ENCODE peak calls at places on chromosomes 16 and 17, in six cellular contexts. Z is progenitor cell of endocrine pancreas, R is esophagus squamous epithelium, W is IMR-90, H is left ventricle myocardium inferior, K is coronary artery. S is an unnamed sample.

GRCh38 chr16:19528666-19529065 is 4.9 kb downstream of the CCP110 start:
- DNase-seq in Z (no peak), R (no peak), W (no peak), H (no peak), K (no peak), S (no peak)

GRCh38 chr16:4086153-4086552 is 30.1 kb downstream of the ADCY9 start:
- DNase-seq in Z (no peak), R (no peak), W (no peak), H (peak), K (peak), S (no peak)

GRCh38 chr17:80279895-80280294 is 19.2 kb downstream of the RNF213 start:
- DNase-seq in Z (no peak), R (no peak), W (peak), H (peak), K (no peak), S (no peak)

GRCh38 chr17:74210191-74211140 is 2.9 kb upstream of the TTYH2 start:
- DNase-seq in Z (peak), R (no peak), W (peak), H (peak), K (no peak), S (peak)

GRCh38 chr16:57341062-57341440 is 17.5 kb upstream of the CCL22 start:
- DNase-seq in Z (no peak), R (no peak), W (no peak), H (no peak), K (no peak), S (no peak)

GRCh38 chr17:57604771-57605733 is 140.0 kb downstream of the CCDC182 start:
- DNase-seq in Z (no peak), R (no peak), W (peak), H (peak), K (no peak), S (no peak)

GRCh38 chr17:13638855-13639458 is 37.2 kb upstream of the HS3ST3A1 start:
- DNase-seq in Z (no peak), R (no peak), W (peak), H (no peak), K (no peak), S (no peak)

GRCh38 chr16:72313903-72314302 is 141.9 kb upstream of the PMFBP1 start:
- DNase-seq in Z (no peak), R (no peak), W (no peak), H (no peak), K (no peak), S (no peak)

GRCh38 chr17:29633886-29634285 is 11.2 kb upstream of the CORO6 start:
- DNase-seq in Z (no peak), R (no peak), W (no peak), H (no peak), K (no peak), S (no peak)

GRCh38 chr16:2969545-2970521 is 685 bp downstream of the PAQR4 start:
- DNase-seq in Z (peak), R (no peak), W (peak), H (peak), K (no peak), S (peak)
- TF ChIP-seq CTCF in Z (peak), R (peak), W (peak), H (peak), K (no peak), S (peak)

DNA sequence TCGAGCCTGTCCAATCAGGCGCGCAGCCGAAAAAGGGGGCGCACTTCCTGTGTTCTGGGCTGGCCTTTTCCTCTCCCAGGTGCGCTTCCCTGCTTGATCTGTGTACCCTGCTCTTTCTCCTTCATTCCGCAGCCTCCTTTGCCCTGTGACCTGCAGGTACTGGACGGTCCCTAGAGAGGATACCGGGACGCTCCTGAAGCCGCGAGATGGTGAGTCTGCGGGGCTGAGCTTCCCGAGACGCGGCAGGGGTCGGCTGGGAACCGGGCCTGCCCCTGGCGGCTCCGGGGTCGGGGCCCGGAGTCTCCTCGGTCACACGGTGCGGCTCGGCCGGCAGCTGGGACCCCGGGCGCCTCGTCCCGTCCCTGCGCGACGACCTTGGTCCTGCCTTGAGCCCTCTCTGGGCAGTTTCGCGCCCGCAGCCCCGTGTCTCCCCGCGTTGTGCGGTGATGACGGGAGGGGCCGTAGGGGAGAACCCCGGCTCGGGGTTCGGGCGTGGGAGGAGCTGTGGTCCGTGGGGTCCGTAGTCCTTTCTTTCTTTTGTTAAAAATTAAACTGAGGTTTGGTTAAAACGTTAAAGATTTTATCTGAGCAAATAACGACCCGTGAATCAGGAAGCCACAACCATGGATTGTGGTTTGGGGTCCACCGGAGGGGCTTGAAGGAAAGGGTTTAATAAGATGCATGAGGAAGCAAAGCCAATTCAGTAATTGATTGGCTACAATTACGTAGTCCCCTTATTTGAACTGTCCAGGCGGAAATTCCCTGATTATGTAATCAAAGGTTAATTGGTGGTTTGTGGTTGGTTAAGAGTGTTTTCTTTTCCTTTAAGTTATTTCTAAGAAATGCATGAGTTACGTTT is 172.8 kb upstream of the ZNF267 start:
- DNase-seq in Z (peak), R (peak), W (peak), H (peak), K (no peak), S (peak)
- TF ChIP-seq CTCF in Z (peak), R (no peak), W (peak), H (peak), K (no peak), S (no peak)

DNA sequence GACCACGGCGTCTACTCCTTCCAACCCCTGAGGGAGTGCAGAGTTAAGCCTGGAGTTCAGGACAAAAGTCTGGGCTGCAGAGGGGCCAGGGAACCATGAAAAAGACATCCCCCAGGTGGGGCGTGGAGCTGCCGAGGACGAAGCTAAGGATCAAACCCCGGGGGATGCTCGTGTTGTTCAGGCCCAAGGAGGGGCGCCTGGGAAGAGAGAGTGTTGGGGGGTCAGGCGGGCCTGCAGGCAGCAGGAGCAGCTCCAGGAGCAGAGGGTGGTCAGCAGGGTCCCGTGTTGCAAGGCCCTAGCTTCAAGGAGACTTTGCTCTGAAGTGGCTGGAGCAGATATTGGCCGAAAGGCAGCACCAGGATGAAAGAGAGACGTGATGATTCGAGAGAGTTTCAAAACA is 26.7 kb downstream of the NECAB2 start:
- DNase-seq in Z (no peak), R (no peak), W (peak), H (no peak), K (no peak), S (no peak)
- TF ChIP-seq CTCF in Z (no peak), R (no peak), W (no peak), H (no peak), K (no peak), S (no peak)

DNA sequence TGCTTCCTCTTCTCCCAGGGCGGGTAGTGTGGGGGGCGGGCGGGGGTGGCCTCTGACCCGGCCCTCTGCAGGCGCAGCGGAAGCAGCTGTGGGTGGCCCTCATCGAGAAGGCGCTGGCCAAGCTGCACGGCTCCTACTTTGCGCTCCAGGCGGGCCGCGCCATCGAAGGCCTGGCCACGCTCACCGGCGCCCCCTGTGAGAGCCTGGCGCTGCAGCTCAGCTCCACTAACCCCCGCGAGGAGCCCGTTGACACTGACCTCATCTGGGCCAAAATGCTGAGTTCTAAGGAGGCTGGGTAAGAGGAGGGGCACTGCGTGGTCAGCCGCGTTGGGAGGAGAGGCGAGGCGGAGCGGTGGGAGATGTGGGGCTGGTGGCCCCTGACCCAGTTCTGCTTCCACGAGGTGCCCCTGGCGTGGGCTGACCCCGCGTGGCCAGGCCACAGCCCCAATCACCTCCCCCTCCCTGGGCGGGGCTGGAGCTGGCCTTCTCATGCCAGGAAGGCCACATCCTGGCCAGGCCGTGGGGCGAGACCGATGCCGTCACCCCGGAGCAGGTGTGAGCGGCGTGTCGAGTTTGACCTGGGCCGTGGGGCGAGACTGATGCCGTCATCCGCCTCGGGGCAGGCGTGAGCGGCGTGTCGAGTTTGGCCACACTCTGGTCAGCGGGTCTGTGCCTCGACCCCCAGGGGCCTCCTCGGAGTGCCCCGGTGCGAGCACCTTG is 10.5 kb upstream of the PRR35 start:
- DNase-seq in Z (no peak), R (no peak), W (no peak), H (no peak), K (no peak), S (no peak)
- TF ChIP-seq CTCF in Z (peak), R (no peak), W (peak), H (no peak), K (no peak), S (no peak)

S was measured in natural killer cell.